ENCODE peak calls at places on chromosomes 2 and 18, in seven cellular contexts. Q is fibroblast of the aortic adventitia; Z is CD8-positive, alpha-beta memory T cell; L is stomach; A is IMR-90; N is pancreas; P is epithelial cell of esophagus. G is an unnamed sample.

GRCh38 chr2:120486946-120487345 is 141.0 kb downstream of the INHBB start:
- DNase-seq in A (peak), L (no peak), Z (no peak), N (no peak), Q (no peak), P (peak), G (no peak)

GRCh38 chr2:19810148-19810547 is 91.6 kb downstream of the TTC32 start:
- DNase-seq in L (no peak), A (no peak), P (no peak), Z (no peak), Q (no peak), N (no peak), G (no peak)

GRCh38 chr18:11976882-11977281 is 4.4 kb upstream of the IMPA2 start:
- DNase-seq in A (peak), P (peak), Z (no peak), L (no peak), Q (peak), N (no peak), G (peak)

GRCh38 chr2:28377201-28377816 is 15.3 kb upstream of the FOSL2 start:
- DNase-seq in L (peak), Q (no peak), P (peak), Z (no peak), N (no peak), A (no peak), G (no peak)

GRCh38 chr2:241149675-241149924 is 328 bp upstream of the PASK start:
- DNase-seq in P (no peak), Z (no peak), A (no peak), Q (no peak), N (no peak), L (no peak), G (no peak)

GRCh38 chr18:31424383-31424988 is 23.1 kb upstream of the DSG3 start:
- DNase-seq in N (no peak), Q (peak), L (peak), P (peak), A (peak), Z (no peak), G (peak)

GRCh38 chr2:10909050-10909995 is 2.4 kb upstream of the KCNF1 start:
- DNase-seq in Z (no peak), P (no peak), N (no peak), L (no peak), Q (no peak), A (no peak), G (no peak)

GRCh38 chr2:101018934-101019333 is 16.8 kb downstream of the RPL31 start:
- DNase-seq in Z (no peak), L (no peak), N (no peak), P (no peak), A (no peak), Q (no peak), G (no peak)

GRCh38 chr2:69026026-69026425 is 13.0 kb downstream of the ANTXR1 start:
- DNase-seq in Z (no peak), N (no peak), A (peak), Q (peak), L (peak), P (peak), G (peak)

GRCh38 chr2:59276033-59276432 is 1034.9 kb upstream of the FANCL start:
- DNase-seq in A (no peak), Q (no peak), L (no peak), Z (no peak), P (no peak), N (no peak), G (no peak)

GRCh38 chr2:8312861-8313768 is 368.7 kb upstream of the ID2 start:
- DNase-seq in Q (peak), L (no peak), A (peak), N (no peak), Z (no peak), P (no peak), G (peak)

GRCh38 chr2:19900536-19901200 is 1.1 kb downstream of the TTC32 start:
- DNase-seq in Z (peak), N (no peak), Q (peak), P (peak), A (no peak), L (no peak), G (peak)

GRCh38 chr18:74326238-74326637 is 10.6 kb downstream of the C18orf63 start:
- DNase-seq in N (no peak), L (no peak), Z (no peak), A (peak), P (no peak), Q (no peak), G (peak)

GRCh38 chr2:176324862-176325261 is 55.6 kb downstream of the MTX2 start:
- DNase-seq in L (no peak), A (no peak), Q (no peak), Z (no peak), P (no peak), N (no peak), G (no peak)

GRCh38 chr18:27608742-27609141 is 423.6 kb upstream of the CHST9 start:
- DNase-seq in L (no peak), Z (no peak), A (no peak), N (no peak), Q (no peak), P (peak), G (no peak)

GRCh38 chr2:30732876-30733275 is 74.4 kb downstream of the CAPN13 start:
- DNase-seq in A (no peak), P (no peak), Q (no peak), L (no peak), N (no peak), Z (no peak), G (no peak)

GRCh38 chr2:189609423-189609816 is 28.8 kb upstream of the SLC40A1 start:
- DNase-seq in Z (no peak), L (no peak), A (peak), N (no peak), P (peak), Q (peak), G (peak)

GRCh38 chr2:113224647-113225046 is 50.9 kb downstream of the PSD4 start:
- DNase-seq in Q (no peak), L (no peak), A (no peak), Z (no peak), N (no peak), P (no peak), G (no peak)

GRCh38 chr2:71452565-71452964 is 796 bp upstream of the DYSF start:
- DNase-seq in Z (no peak), Q (peak), A (peak), P (peak), N (no peak), L (no peak), G (peak)

GRCh38 chr2:232142049-232142448 is 180.5 kb downstream of the DIS3L2 start:
- DNase-seq in Z (no peak), N (no peak), L (no peak), Q (peak), P (peak), A (peak), G (peak)

GRCh38 chr2:241399941-241400922 is 44.1 kb downstream of the FARP2 start:
- DNase-seq in N (no peak), L (peak), Z (no peak), P (peak), Q (no peak), A (no peak), G (no peak)

GRCh38 chr2:4866198-4866597 is 826.0 kb upstream of the SOX11 start:
- DNase-seq in L (no peak), P (no peak), Q (no peak), A (no peak), N (no peak), Z (no peak), G (no peak)

GRCh38 chr2:184326076-184326475 is 272.3 kb upstream of the ZNF804A start:
- DNase-seq in A (no peak), N (no peak), Z (no peak), P (no peak), L (no peak), Q (no peak), G (no peak)

GRCh38 chr18:31093294-31093693 is 8.9 kb downstream of the DSC2 start:
- DNase-seq in L (no peak), A (no peak), Z (no peak), Q (no peak), N (no peak), P (no peak), G (no peak)

GRCh38 chr2:39243469-39244123 is at the start of gene CDKL4:
- DNase-seq in Q (no peak), P (peak), L (no peak), A (no peak), N (no peak), Z (peak), G (peak)

GRCh38 chr2:223735659-223736244 is 101.6 kb downstream of the AP1S3 start:
- DNase-seq in Q (peak), P (peak), A (peak), L (no peak), Z (no peak), N (no peak), G (peak)

GRCh38 chr2:160305081-160305750 is 105.1 kb upstream of the ITGB6 start:
- DNase-seq in P (peak), N (no peak), Z (no peak), Q (peak), L (no peak), A (peak), G (peak)

GRCh38 chr2:66576381-66577330 is 141.7 kb downstream of the MEIS1 start:
- DNase-seq in N (peak), Q (peak), L (no peak), Z (no peak), A (peak), P (peak), G (peak)

GRCh38 chr2:147659051-147659450 is 185.8 kb upstream of the ACVR2A start:
- DNase-seq in Z (no peak), Q (no peak), P (no peak), L (no peak), A (peak), N (no peak), G (peak)

GRCh38 chr2:239460780-239461179 is 60.0 kb upstream of the HDAC4 start:
- DNase-seq in N (no peak), Q (no peak), L (peak), Z (no peak), P (no peak), A (no peak), G (no peak)

GRCh38 chr2:51526766-51527165 is 494.8 kb upstream of the NRXN1 start:
- DNase-seq in A (no peak), Q (no peak), Z (no peak), L (no peak), P (no peak), N (no peak), G (no peak)

GRCh38 chr18:31088532-31088931 is 13.7 kb downstream of the DSC2 start:
- DNase-seq in N (no peak), A (no peak), Q (no peak), L (no peak), Z (no peak), P (peak), G (no peak)

GRCh38 chr2:208240641-208241209 is 14.1 kb downstream of the IDH1 start:
- DNase-seq in Q (no peak), Z (no peak), P (no peak), L (no peak), N (no peak), A (no peak), G (no peak)

GRCh38 chr2:54050445-54050844 is 65.0 kb upstream of the ACYP2 start:
- DNase-seq in N (no peak), A (no peak), P (no peak), L (no peak), Z (no peak), Q (no peak), G (no peak)
- H3K4me3 ChIP-seq in N (no peak), A (no peak), P (no peak), L (no peak), Z (no peak), Q (no peak), G (no peak)

DNA sequence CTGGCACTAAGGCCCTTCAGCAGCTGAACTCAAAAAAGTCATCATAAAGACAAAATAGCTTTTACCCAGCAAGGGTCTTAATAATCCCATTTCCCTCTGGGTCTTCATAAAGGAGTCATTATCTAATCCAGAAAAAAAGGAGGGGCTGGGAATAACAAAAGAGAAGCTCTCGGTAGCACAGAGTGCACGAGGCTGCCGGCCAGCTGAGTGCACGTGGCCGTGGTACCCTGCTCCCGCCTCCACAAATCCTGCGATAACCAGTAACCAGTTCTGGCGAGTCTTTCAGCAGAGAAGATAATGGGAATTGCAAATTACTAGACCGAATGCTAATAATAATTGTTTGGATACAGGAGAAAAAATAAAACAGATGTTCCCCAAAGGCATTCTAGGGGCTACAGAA is 7.5 kb downstream of the NRP2 start:
- DNase-seq in Z (no peak), N (no peak), A (no peak), P (no peak), Q (no peak), L (no peak), G (no peak)
- H3K4me3 ChIP-seq in Z (no peak), N (no peak), A (no peak), P (no peak), Q (no peak), L (no peak), G (no peak)

DNA sequence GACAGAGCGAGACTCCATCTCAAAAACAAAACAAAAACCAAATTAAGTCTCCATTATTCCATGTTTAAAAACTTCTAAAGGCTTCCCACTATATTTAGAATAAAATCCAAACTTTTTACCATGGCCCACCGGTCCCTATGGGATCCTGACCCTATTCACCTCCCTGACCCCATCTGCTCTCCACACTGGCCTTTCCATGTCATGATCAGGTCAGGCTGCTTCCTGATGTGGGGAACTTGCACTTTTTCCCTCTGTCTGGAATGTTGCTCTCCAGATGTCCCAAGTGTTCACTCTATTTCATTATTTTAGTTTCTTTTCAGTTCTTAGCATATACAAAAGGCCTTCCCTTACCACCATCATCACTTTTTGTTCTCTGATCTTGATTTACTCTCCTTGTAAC is 7.5 kb upstream of the MTA3 start:
- DNase-seq in A (no peak), Q (no peak), Z (no peak), L (no peak), P (no peak), N (no peak), G (no peak)
- H3K4me3 ChIP-seq in A (no peak), Q (no peak), Z (no peak), L (no peak), P (no peak), N (no peak), G (no peak)

GRCh38 chr18:76475450-76476203 is 19.4 kb downstream of the ZNF516 start:
- DNase-seq in A (no peak), N (no peak), P (no peak), Z (no peak), Q (no peak), L (no peak), G (no peak)
- H3K4me3 ChIP-seq in A (no peak), N (no peak), P (no peak), Z (no peak), Q (no peak), L (no peak), G (no peak)